ENCODE peak calls at places on chromosome 7, in nine cellular contexts. Z is HuH-7.5; A is AG10803; W is activated T-helper 9 cell treated with anti-CD3 and anti-CD28 coated beads, Interleukin-2, amount 50 U/mL, for 16 hours; M is GM18507; B is A549; O is NCI-H1092 treated with DMSO at 0.1 percent for 48 hours; J is activated CD8-positive, alpha-beta T cell treated with anti-CD3 and anti-CD28 coated beads for 36 hours; U is effector memory CD4-positive, alpha-beta T cell. I is an unnamed sample.

GRCh38 chr7:83366629-83367028 is 203.9 kb upstream of the PCLO start:
- DNase-seq in A (no peak), Z (no peak), M (no peak), B (peak; percentile 4), O (no peak), U (no peak), W (no peak), J (no peak), I (no peak)

GRCh38 chr7:71266912-71267311 is 135.0 kb downstream of the GALNT17 start:
- DNase-seq in O (no peak), W (no peak), J (no peak), Z (no peak), B (no peak), A (no peak), U (no peak), M (no peak), I (no peak)

GRCh38 chr7:90412458-90413184 is 9.4 kb downstream of the CLDN12 start:
- DNase-seq in O (no peak), M (no peak), Z (no peak), A (peak; percentile 10), B (peak; percentile 50), W (no peak), U (no peak), J (peak; percentile 53), I (no peak)

GRCh38 chr7:12643001-12643400 is 44.4 kb upstream of the ARL4A start:
- DNase-seq in W (no peak), A (peak; percentile 35), Z (no peak), U (no peak), M (no peak), B (no peak), O (no peak), J (no peak), I (no peak)

GRCh38 chr7:47454066-47454950 is 127.6 kb downstream of the TNS3 start:
- DNase-seq in U (no peak), B (no peak), A (no peak), O (peak; percentile 21), J (no peak), W (no peak), Z (no peak), M (no peak), I (no peak)

GRCh38 chr7:2104716-2105115 is 128.0 kb downstream of the MAD1L1 start:
- DNase-seq in M (no peak), W (no peak), U (no peak), B (no peak), J (no peak), A (peak; percentile 66), Z (no peak), O (no peak), I (no peak)

GRCh38 chr7:99679400-99680191 is at the start of gene CYP3A5:
- DNase-seq in W (no peak), B (peak; percentile 43), J (no peak), Z (no peak), O (no peak), M (no peak), A (peak; percentile 65), U (no peak), I (no peak)

GRCh38 chr7:54783952-54784351 is 24.9 kb upstream of the SEC61G start:
- DNase-seq in A (no peak), U (no peak), W (no peak), Z (no peak), B (no peak), J (no peak), O (no peak), M (no peak), I (no peak)

GRCh38 chr7:85719981-85720963 is 533.4 kb upstream of the SEMA3D start:
- DNase-seq in W (no peak), Z (no peak), M (no peak), J (no peak), U (no peak), B (peak; percentile 45), A (peak; percentile 80), O (peak; percentile 24), I (no peak)

GRCh38 chr7:127810691-127811660 is 159.0 kb downstream of the SND1 start:
- DNase-seq in O (no peak), M (no peak), A (no peak), U (no peak), B (no peak), W (no peak), J (no peak), Z (no peak), I (no peak)

GRCh38 chr7:140564643-140565042 is 76.0 kb downstream of the DENND2A start:
- DNase-seq in M (no peak), Z (no peak), O (no peak), W (no peak), A (no peak), J (no peak), B (no peak), U (no peak), I (no peak)